ENCODE peak calls at places on chromosomes 7 and 10, in six cellular contexts. M is A549, A is heart left ventricle, K is tibial nerve, B is Peyer's patch, L is esophagus squamous epithelium. U is an unnamed sample.

GRCh38 chr7:122965306-122965705 is 30.2 kb downstream of the TAS2R16 start:
- DNase-seq in M (no peak), A (no peak), K (no peak), B (no peak), L (no peak), U (no peak)

GRCh38 chr10:63576501-63576900 is 55.3 kb downstream of the REEP3 start:
- DNase-seq in M (no peak), A (no peak), K (no peak), B (no peak), L (no peak), U (no peak)

GRCh38 chr7:78125884-78126283 is 327.3 kb downstream of the PHTF2 start:
- DNase-seq in M (no peak), A (no peak), K (no peak), B (no peak), L (no peak), U (no peak)

GRCh38 chr10:68784476-68784875 is 42.9 kb upstream of the STOX1 start:
- DNase-seq in M (no peak), A (no peak), K (no peak), B (no peak), L (no peak), U (no peak)

GRCh38 chr7:21923663-21924062 is 22.0 kb downstream of the CDCA7L start:
- DNase-seq in M (no peak), A (peak), K (no peak), B (no peak), L (no peak), U (no peak)

GRCh38 chr7:4809091-4809591 is 33.7 kb downstream of the AP5Z1 start:
- DNase-seq in M (no peak), A (peak), K (no peak), B (no peak), L (no peak), U (no peak)

GRCh38 chr7:33904680-33905388 is 505 bp upstream of the BMPER start:
- DNase-seq in M (peak), A (no peak), K (no peak), B (no peak), L (no peak), U (no peak)

GRCh38 chr7:80977751-80978150 is 58.9 kb upstream of the SEMA3C start:
- DNase-seq in M (no peak), A (no peak), K (no peak), B (no peak), L (no peak), U (no peak)

GRCh38 chr10:102752266-102752930 is 8.7 kb downstream of the WBP1L start:
- DNase-seq in M (no peak), A (no peak), K (no peak), B (no peak), L (no peak), U (peak)

GRCh38 chr10:30873408-30873807 is 158.3 kb downstream of the ZNF438 start:
- DNase-seq in M (no peak), A (no peak), K (no peak), B (no peak), L (no peak), U (no peak)

GRCh38 chr7:96300487-96300886 is 21.4 kb downstream of the SLC25A13 start:
- DNase-seq in M (no peak), A (no peak), K (no peak), B (no peak), L (no peak), U (no peak)

GRCh38 chr10:87054373-87055295 is 34.5 kb downstream of the FAM25A start:
- DNase-seq in M (no peak), A (no peak), K (no peak), B (no peak), L (no peak), U (no peak)

GRCh38 chr10:4473977-4474376 is 352.0 kb upstream of the AKR1E2 start:
- DNase-seq in M (no peak), A (no peak), K (no peak), B (no peak), L (no peak), U (no peak)

GRCh38 chr10:44989621-44990301 is 11.0 kb upstream of the ZNF22 start:
- DNase-seq in M (no peak), A (no peak), K (no peak), B (no peak), L (no peak), U (peak)

GRCh38 chr10:50577681-50578350 is 45.9 kb downstream of the SGMS1 start:
- DNase-seq in M (no peak), A (peak), K (no peak), B (no peak), L (no peak), U (no peak)
- TF ChIP-seq POLR2A in M (no peak), A (no peak), K (no peak), B (no peak), L (no peak), U (no peak)

DNA sequence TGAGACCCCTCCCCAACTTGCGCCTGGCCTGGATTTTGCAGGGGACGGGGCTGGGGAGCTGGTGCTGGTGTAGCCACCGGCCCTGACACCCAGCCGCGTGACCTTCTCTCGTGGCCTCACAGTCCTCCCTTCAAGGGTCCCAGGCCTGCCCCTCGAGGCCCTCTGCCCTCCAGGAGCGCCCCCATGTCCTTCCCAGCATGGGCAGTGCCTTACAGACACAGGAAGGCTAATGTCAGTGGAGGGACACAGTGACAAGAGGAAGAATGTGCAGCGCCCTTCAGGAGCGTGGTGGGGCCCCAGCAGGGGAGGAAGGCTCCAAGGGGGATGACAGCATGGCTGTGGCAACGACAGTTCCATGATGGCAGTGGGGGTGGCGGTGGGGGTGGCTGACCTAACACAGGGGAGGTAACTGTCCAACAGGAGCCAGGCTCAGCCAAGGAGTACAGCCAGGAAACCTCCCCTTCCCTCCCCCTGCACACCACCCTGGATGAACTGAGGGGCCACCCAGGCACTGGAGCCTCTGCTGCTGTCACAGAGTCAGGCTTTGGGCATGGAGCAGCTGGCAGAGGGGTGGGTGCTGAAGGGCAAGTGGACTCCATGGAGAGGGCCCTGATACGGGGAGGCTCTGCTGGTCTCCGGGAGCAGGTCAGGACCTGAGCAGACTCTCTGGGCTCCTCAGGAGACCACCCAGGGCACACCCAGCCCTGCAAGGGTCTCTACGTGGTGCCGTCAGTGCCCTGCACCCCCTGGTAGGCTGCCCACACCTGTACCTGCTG is 76.0 kb upstream of the RET start:
- DNase-seq in M (no peak), A (no peak), K (no peak), B (no peak), L (no peak), U (peak)
- TF ChIP-seq CTCF in M (no peak), A (no peak), K (no peak), B (no peak), L (no peak), U (no peak)

GRCh38 chr7:105011771-105012502 is 2.1 kb upstream of the KMT2E start:
- DNase-seq in M (no peak), A (peak), K (no peak), B (peak), L (no peak), U (no peak)

GRCh38 chr7:105013818-105014724 is at the start of gene KMT2E:
- DNase-seq in M (peak), A (peak), K (peak), B (peak), L (peak), U (peak)

GRCh38 chr7:105010538-105011523 is 3.2 kb upstream of the KMT2E start:
- DNase-seq in M (no peak), A (no peak), K (no peak), B (no peak), L (no peak), U (no peak)

GRCh38 chr7:105013283-105013817 is 655 bp upstream of the KMT2E start:
- DNase-seq in M (peak), A (peak), K (peak), B (peak), L (peak), U (peak)

DNA sequence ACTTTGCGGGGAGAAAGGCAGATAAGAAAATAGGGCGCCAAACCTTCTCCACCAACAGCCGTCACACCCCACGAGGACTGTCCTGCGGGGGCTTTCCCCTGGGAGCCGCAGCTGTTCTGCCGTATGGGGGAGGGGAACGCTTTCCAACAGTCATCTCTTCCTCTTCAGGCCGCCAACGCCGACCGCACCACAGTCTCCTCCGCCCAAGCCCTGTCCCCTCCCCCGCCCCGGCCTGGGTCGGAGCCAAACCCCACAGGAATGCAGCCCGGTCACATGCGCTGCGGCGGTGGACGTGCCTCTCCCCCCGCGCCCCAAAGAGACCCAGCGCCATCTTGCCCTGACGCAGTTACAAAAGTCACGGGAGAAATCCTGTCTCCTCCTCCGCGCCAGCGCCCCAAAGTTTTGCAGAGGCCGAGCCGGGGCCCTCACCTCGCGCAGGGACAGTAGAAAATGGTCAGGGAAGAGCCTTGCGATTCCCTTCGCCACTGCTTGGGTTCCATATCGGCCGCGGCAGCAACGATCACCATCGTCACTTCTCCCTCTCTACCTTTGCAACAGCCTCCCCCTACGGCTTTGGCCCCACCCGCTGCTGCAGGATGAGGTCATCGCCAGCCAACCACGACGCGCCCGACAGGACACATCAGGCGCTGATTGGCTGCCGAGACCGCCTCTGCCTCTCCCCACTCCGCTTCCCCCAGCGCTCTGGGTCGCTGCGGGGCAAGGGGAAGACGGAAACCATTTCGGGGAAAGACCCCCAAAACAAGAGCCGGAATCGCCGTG is 1.3 kb upstream of the KMT2E start:
- DNase-seq in M (peak), A (peak), K (peak), B (peak), L (peak), U (peak)
- TF ChIP-seq POLR2A in M (peak), A (peak), K (peak), B (peak), L (no peak), U (no peak)

DNA sequence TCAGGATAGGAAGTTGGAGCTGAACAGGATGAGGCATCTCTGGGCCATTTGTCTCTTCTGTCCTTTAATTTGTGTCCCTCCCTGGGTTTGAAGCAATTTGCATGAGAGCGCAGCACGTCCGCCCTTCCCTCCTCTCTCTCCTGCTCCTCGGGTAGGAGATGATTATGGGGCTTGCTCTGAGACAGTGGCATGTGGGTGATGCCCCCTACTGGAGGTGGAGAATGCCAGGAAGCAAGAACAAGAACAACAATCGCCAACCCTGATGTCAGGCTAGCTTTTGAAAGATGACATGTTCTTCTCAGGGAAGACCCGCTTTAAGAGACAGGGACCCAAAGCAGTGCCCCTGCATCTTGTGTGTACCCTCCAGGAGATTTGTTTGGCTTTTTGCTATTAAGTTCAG is 63.9 kb upstream of the LOXL4 start:
- DNase-seq in M (no peak), A (no peak), K (no peak), B (no peak), L (no peak), U (no peak)
- TF ChIP-seq CTCF in M (peak), A (no peak), K (no peak), B (no peak), L (no peak), U (no peak)

DNA sequence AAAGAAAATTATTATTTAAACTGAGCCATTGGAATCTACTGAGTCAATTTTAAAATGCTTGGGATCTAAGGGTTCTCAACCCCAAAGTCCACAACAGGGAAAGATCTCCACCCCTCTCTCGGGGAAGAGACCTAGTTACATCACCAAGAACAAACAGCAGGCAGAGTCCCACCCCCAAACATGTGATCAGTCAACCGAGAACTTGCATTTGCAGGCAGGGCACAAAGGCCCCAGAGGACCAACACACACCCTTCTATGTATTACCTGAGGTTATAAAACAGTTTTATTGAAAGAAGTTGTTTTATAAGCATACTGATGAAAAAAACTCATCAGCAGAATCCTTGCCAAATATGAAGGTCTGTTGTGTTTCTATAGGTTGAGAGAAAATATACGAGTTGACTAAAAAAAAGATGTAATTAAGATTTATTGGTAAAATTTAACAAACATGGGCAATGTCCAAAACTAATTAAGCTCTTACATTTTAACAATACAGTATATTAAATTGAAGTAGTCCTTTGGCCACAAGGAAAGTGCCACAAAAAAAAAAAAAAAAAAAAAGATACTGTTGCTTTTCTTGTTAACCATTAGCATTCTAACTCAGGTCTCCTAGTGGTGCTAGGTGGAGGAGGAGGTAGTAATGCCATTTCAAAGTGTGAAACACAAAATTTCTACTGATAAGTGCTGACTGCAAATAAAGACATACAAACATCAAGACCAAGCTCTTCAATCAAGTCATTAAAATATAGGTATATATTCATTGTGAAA is 975 bp upstream of the USP54 start:
- DNase-seq in M (peak), A (peak), K (peak), B (peak), L (no peak), U (peak)
- TF ChIP-seq POLR2A in M (no peak), A (no peak), K (peak), B (peak), L (no peak), U (no peak)

DNA sequence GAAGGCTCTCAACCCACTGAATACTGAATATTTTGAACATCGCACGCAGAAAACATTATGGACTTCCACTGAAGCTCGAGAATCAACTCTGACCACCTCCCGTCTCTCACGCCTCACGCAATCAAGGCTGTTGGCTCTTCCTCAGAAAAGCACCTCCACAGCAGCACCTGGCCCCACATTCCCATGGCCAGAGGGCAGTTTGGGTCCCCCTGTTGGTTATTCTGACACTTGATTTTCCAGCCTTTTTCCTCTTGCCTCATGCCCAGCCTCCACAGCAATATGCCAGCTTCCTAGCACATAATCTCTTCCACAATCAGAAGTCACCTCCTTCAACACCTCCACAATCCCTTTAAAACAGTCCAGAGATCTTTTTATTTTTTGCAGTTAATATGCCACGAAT is 55.9 kb downstream of the SVOPL start:
- DNase-seq in M (peak), A (no peak), K (no peak), B (no peak), L (no peak), U (no peak)
- TF ChIP-seq CTCF in M (no peak), A (no peak), K (no peak), B (no peak), L (no peak), U (no peak)

DNA sequence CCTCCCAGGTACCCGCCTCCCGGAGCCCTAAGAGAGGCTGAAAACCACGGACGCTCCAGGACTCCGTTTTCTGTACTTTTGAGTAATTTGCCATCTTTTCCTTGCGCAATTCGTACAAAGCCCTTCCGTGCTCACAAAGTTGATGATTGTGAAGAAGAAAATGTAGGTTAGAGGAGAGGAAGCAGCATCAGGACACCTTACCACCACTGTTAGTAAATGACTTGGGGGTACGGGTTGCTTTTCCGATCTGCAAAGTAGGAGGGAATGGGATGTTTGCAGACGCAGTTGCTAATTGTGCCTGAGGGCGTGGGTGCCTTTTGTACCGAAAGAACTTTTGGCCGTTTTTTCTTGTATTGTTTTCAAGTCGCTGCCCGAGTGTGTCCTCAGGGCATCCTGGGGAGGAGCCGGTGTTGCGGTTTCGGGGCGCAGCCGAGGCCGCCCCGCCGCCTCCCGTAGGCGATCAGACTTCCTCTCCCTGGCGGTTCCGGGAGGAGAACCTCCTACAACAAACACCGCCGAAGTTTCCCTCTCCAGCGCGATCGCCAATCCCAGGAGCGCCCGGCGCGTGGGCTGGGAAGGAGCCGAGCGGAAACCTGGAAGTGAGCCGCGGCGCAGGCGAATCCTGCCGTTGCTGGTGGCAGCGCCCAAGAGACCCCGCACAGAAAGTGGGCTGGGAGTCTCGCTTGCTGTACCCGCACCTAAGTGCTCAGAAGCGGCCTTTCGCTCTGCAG is 985 bp downstream of the PRR15 start:
- DNase-seq in M (peak), A (peak), K (no peak), B (no peak), L (no peak), U (no peak)
- TF ChIP-seq POLR2A in M (no peak), A (no peak), K (no peak), B (peak), L (no peak), U (no peak)

DNA sequence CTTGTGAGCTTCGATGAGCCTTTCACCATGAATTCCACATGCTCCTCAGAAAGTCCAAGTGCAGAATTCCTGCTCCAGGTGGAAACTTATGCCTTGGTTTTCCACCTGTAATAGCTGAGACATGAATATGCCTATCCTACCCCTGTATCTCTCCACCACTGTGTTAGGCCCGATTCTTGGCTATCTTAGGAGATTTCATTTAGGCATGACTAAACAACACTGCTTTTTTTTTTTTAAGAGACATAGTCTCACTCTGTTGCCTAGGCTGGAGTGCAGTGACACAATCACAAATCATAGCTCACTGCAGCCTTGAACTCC is 57.2 kb downstream of the NCAPG2 start:
- DNase-seq in M (no peak), A (no peak), K (no peak), B (no peak), L (no peak), U (no peak)
- TF ChIP-seq CTCF in M (no peak), A (no peak), K (no peak), B (no peak), L (no peak), U (no peak)

GRCh38 chr7:35983585-35983984 is 169.5 kb upstream of the EEPD1 start:
- DNase-seq in M (no peak), A (no peak), K (no peak), B (no peak), L (no peak), U (no peak)

GRCh38 chr7:35987016-35987415 is 166.0 kb upstream of the EEPD1 start:
- DNase-seq in M (no peak), A (no peak), K (no peak), B (no peak), L (no peak), U (no peak)

GRCh38 chr7:35982600-35982999 is 170.5 kb upstream of the EEPD1 start:
- DNase-seq in M (no peak), A (no peak), K (no peak), B (no peak), L (no peak), U (no peak)

GRCh38 chr7:35988105-35988504 is 164.9 kb upstream of the EEPD1 start:
- DNase-seq in M (no peak), A (no peak), K (no peak), B (no peak), L (no peak), U (no peak)

GRCh38 chr7:35985126-35985754 is 167.8 kb upstream of the EEPD1 start:
- DNase-seq in M (peak), A (peak), K (peak), B (peak), L (peak), U (peak)
- TF ChIP-seq POLR2A in M (no peak), A (no peak), K (no peak), B (no peak), L (no peak), U (no peak)

U was measured in lower leg skin.